ENCODE peak calls at places on chromosome 16, in six cellular contexts. T, K, U, C, S and I are unnamed samples.

GRCh38 chr16:27428035-27428785 is 26.2 kb downstream of the IL21R start:
- DNase-seq in C (no peak), S (no peak), U (no peak), T (no peak), K (peak), I (no peak)

GRCh38 chr16:65958096-65958495 is 408.4 kb upstream of the CDH5 start:
- DNase-seq in S (no peak), U (no peak), T (no peak), K (no peak), C (no peak), I (no peak)

GRCh38 chr16:89426736-89427525 is 63.4 kb downstream of the ANKRD11 start:
- DNase-seq in C (no peak), U (no peak), S (no peak), T (no peak), K (no peak), I (no peak)

GRCh38 chr16:50809561-50809960 is 67.7 kb downstream of the CYLD start:
- DNase-seq in K (no peak), C (no peak), T (no peak), U (no peak), S (no peak), I (no peak)

GRCh38 chr16:1543085-1543896 is 9.8 kb downstream of the TMEM204 start:
- DNase-seq in U (peak), S (peak), C (peak), T (peak), K (peak), I (peak)

GRCh38 chr16:57988929-57989328 is 11.5 kb downstream of the ZNF319 start:
- DNase-seq in T (no peak), S (peak), C (no peak), U (no peak), K (no peak), I (peak)

GRCh38 chr16:1989826-1990335 is at the start of gene SYNGR3:
- DNase-seq in C (no peak), K (no peak), T (peak), S (no peak), U (no peak), I (no peak)

GRCh38 chr16:85935957-85936760 is 37.2 kb downstream of the IRF8 start:
- DNase-seq in T (peak), K (no peak), U (no peak), S (no peak), C (peak), I (no peak)

GRCh38 chr16:48126801-48127644 is 28.8 kb downstream of the ABCC12 start:
- DNase-seq in U (no peak), S (no peak), K (no peak), T (no peak), C (no peak), I (no peak)

GRCh38 chr16:49473773-49474172 is 100.2 kb downstream of the C16orf78 start:
- DNase-seq in C (no peak), K (no peak), S (no peak), T (no peak), U (no peak), I (no peak)

GRCh38 chr16:5054876-5055865 is 10.6 kb downstream of the C16orf89 start:
- DNase-seq in C (no peak), T (no peak), U (peak), K (no peak), S (no peak), I (no peak)

GRCh38 chr16:20675488-20676267 is 21.8 kb downstream of the ACSM1 start:
- DNase-seq in T (peak), C (peak), S (no peak), U (peak), K (no peak), I (no peak)

GRCh38 chr16:30069575-30070462 is 4.3 kb downstream of the ALDOA start:
- DNase-seq in C (no peak), U (no peak), K (no peak), T (no peak), S (peak), I (peak)

GRCh38 chr16:67271446-67271845 is 7.9 kb upstream of the PLEKHG4 start:
- DNase-seq in U (no peak), C (no peak), S (no peak), K (no peak), T (no peak), I (no peak)

GRCh38 chr16:4273858-4274291 is 1.1 kb upstream of the TFAP4 start:
- DNase-seq in U (peak), S (peak), C (peak), T (peak), K (peak), I (peak)

GRCh38 chr16:84650062-84650991 is 2.0 kb downstream of the KLHL36 start:
- DNase-seq in S (no peak), T (no peak), K (no peak), C (no peak), U (no peak), I (no peak)

GRCh38 chr16:70380205-70380918 is 33.7 kb downstream of the DDX19A start:
- DNase-seq in C (peak), T (peak), U (peak), K (no peak), S (peak), I (peak)

GRCh38 chr16:51298800-51299199 is 147.7 kb upstream of the SALL1 start:
- DNase-seq in K (no peak), S (no peak), C (no peak), U (no peak), T (no peak), I (no peak)

GRCh38 chr16:67185003-67185865 is 1.5 kb upstream of the MATCAP1 start:
- DNase-seq in K (peak), T (peak), S (peak), C (peak), U (peak), I (peak)

GRCh38 chr16:23635958-23636357 is 5.2 kb downstream of the PALB2 start:
- DNase-seq in U (no peak), C (no peak), K (no peak), S (no peak), T (no peak), I (no peak)

GRCh38 chr16:48123104-48123788 is 32.5 kb downstream of the ABCC12 start:
- DNase-seq in S (no peak), C (peak), U (no peak), K (no peak), T (no peak), I (no peak)

GRCh38 chr16:86214326-86215232 is 295.7 kb upstream of the FOXF1 start:
- DNase-seq in T (no peak), K (no peak), C (no peak), U (no peak), S (no peak), I (peak)

GRCh38 chr16:85570735-85571562 is 42.2 kb upstream of the GSE1 start:
- DNase-seq in T (no peak), C (peak), S (peak), U (peak), K (no peak), I (peak)

GRCh38 chr16:66295191-66295590 is 71.3 kb upstream of the CDH5 start:
- DNase-seq in C (no peak), U (no peak), S (no peak), T (no peak), K (no peak), I (no peak)

GRCh38 chr16:6209355-6209930 is 1111.8 kb upstream of the EEF2KMT start:
- DNase-seq in C (no peak), U (no peak), T (peak), S (no peak), K (no peak), I (no peak)

GRCh38 chr16:57028086-57028485 is 38.7 kb downstream of the NLRC5 start:
- DNase-seq in K (no peak), S (no peak), C (no peak), U (no peak), T (no peak), I (no peak)

GRCh38 chr16:66946541-66946940 is 11.2 kb downstream of the CES2 start:
- DNase-seq in T (no peak), K (no peak), C (no peak), S (no peak), U (no peak), I (no peak)

GRCh38 chr16:31477220-31478216 is 5.4 kb upstream of the SLC5A2 start:
- DNase-seq in T (peak), U (no peak), C (peak), K (no peak), S (no peak), I (no peak)

GRCh38 chr16:25110392-25110947 is 1.1 kb upstream of the LCMT1 start:
- DNase-seq in T (peak), U (no peak), K (no peak), S (no peak), C (peak), I (no peak)

GRCh38 chr16:81586421-81586820 is 141.8 kb downstream of the CMIP start:
- DNase-seq in K (no peak), C (no peak), T (no peak), S (no peak), U (no peak), I (no peak)

GRCh38 chr16:89187337-89188063 is 12.8 kb downstream of the SLC22A31 start:
- DNase-seq in K (no peak), T (no peak), C (peak), U (no peak), S (no peak), I (peak)

GRCh38 chr16:88894681-88895300 is 28.3 kb upstream of the PABPN1L start:
- DNase-seq in C (no peak), K (no peak), T (no peak), U (no peak), S (no peak), I (no peak)